ENCODE peak calls at places on chromosomes 2 and 18, in seven cellular contexts. B is heart right ventricle, R is MM.1S, Y is GM23248, F is lung, I is tibial artery, G is fibroblast of lung. A is an unnamed sample.
A peak's percentile ranks its signal among the peaks of the same experiment; 100 is the strongest.

GRCh38 chr2:111642576-111643327 is 241.2 kb downstream of the ANAPC1 start:
- DNase-seq in F (no peak), Y (no peak), R (no peak), I (no peak), B (no peak), G (no peak), A (no peak)

GRCh38 chr2:70132244-70133126 is 45.2 kb downstream of the PCBP1 start:
- DNase-seq in R (peak; percentile 67), F (no peak), I (peak; percentile 68), Y (peak; percentile 82), G (peak; percentile 54), B (peak; percentile 61), A (peak; percentile 80)

GRCh38 chr18:35143615-35144596 is 96.9 kb upstream of the ZNF397 start:
- DNase-seq in R (no peak), I (peak; percentile 40), Y (peak; percentile 77), G (peak; percentile 43), F (peak; percentile 54), B (peak; percentile 62), A (peak; percentile 70)

GRCh38 chr2:178473931-178474330 is 4.5 kb downstream of the FKBP7 start:
- DNase-seq in F (no peak), G (peak; percentile 42), B (no peak), Y (peak; percentile 48), I (no peak), R (no peak), A (no peak)

GRCh38 chr2:112758701-112759100 is 5.7 kb downstream of the CKAP2L start:
- DNase-seq in I (no peak), F (no peak), Y (peak; percentile 9), G (peak; percentile 39), B (no peak), R (no peak), A (no peak)

GRCh38 chr2:137951606-137952005 is 12.7 kb upstream of the HNMT start:
- DNase-seq in B (no peak), R (no peak), G (peak; percentile 96), I (no peak), F (no peak), Y (peak; percentile 73), A (no peak)

GRCh38 chr2:121471571-121472464 is 58.9 kb upstream of the RNU4ATAC start:
- DNase-seq in B (no peak), G (peak; percentile 90), R (no peak), I (no peak), F (no peak), Y (peak; percentile 58), A (peak; percentile 39)

GRCh38 chr2:22981785-22982184 is 403.2 kb upstream of the KLHL29 start:
- DNase-seq in R (no peak), I (no peak), Y (no peak), G (no peak), F (no peak), B (no peak), A (no peak)

GRCh38 chr2:85854166-85854509 is 34.7 kb downstream of the ST3GAL5 start:
- DNase-seq in G (no peak), Y (no peak), R (no peak), B (no peak), I (no peak), F (no peak), A (no peak)

GRCh38 chr2:204110250-204111183 is 174.0 kb downstream of the ICOS start:
- DNase-seq in Y (peak; percentile 57), G (peak; percentile 6), B (no peak), F (no peak), I (no peak), R (peak; percentile 93), A (no peak)

GRCh38 chr18:59877366-59877765 is 22.4 kb upstream of the PMAIP1 start:
- DNase-seq in R (no peak), G (no peak), B (no peak), I (no peak), Y (no peak), F (no peak), A (no peak)

GRCh38 chr2:97908208-97908676 is 87.5 kb downstream of the TMEM131 start:
- DNase-seq in I (no peak), Y (no peak), G (no peak), B (no peak), R (no peak), F (no peak), A (no peak)

GRCh38 chr2:172817411-172817810 is 81.8 kb downstream of the RAPGEF4 start:
- DNase-seq in I (no peak), B (no peak), F (no peak), R (no peak), Y (peak; percentile 22), G (peak; percentile 36), A (no peak)

GRCh38 chr2:155250800-155251199 is 552.3 kb downstream of the KCNJ3 start:
- DNase-seq in F (no peak), Y (peak; percentile 1), G (no peak), I (no peak), B (no peak), R (peak; percentile 37), A (no peak)

GRCh38 chr2:140011287-140011686 is 1231.1 kb upstream of the NXPH2 start:
- DNase-seq in Y (no peak), F (no peak), B (no peak), R (no peak), G (no peak), I (no peak), A (no peak)

GRCh38 chr18:13452448-13452811 is 233.9 kb downstream of the LDLRAD4 start:
- DNase-seq in F (no peak), I (peak; percentile 74), G (peak; percentile 86), B (peak; percentile 38), R (no peak), Y (peak; percentile 88), A (no peak)

GRCh38 chr2:164439885-164440284 is 181.4 kb downstream of the GRB14 start:
- DNase-seq in I (no peak), Y (no peak), B (no peak), G (no peak), R (no peak), F (no peak), A (no peak)

GRCh38 chr2:113877651-113878594 is 12.0 kb upstream of the ACTR3 start:
- DNase-seq in G (peak; percentile 71), I (no peak), B (no peak), Y (peak; percentile 79), F (no peak), R (no peak), A (no peak)

GRCh38 chr2:152508446-152508845 is 173.5 kb downstream of the FMNL2 start:
- DNase-seq in F (no peak), Y (no peak), B (no peak), I (no peak), G (peak; percentile 88), R (no peak), A (no peak)

GRCh38 chr2:222656544-222657446 is 903 bp upstream of the FARSB start:
- DNase-seq in B (no peak), R (no peak), Y (peak; percentile 39), F (no peak), I (no peak), G (peak; percentile 8), A (peak; percentile 11)

GRCh38 chr18:32770651-32771168 is 2.1 kb downstream of the KLHL14 start:
- DNase-seq in B (no peak), I (no peak), R (no peak), Y (no peak), G (no peak), F (no peak), A (no peak)
- H3K4me3 ChIP-seq in B (peak overlapping the region; percentile 48), I (peak overlapping the region; percentile 52), R (peak overlapping the region; percentile 65), Y (no peak overlapping the region), G (no peak overlapping the region), F (no peak overlapping the region), A (no peak overlapping the region)

DNA sequence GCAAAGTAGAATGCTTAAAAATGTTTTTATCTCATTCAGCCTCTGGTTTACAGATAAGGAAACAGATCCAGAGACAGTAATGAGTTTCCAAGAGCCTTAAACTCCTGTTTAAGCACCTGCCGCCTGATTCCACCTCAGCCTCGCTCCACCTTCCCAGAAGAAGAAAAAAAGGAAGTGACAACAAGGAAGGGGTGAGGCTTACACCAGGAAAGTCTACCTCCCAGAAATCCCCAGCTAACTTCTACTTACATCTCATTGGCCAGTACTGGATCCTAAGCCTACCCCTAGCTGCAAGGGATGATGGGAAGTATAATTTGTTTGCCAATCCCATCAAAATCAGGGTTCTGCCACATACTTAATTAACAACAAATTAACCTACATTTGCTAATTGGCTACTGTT is 15.3 kb upstream of the ARID5A start:
- DNase-seq in I (no peak), B (no peak), Y (no peak), G (no peak), F (no peak), R (no peak), A (no peak)
- H3K9me3 ChIP-seq in I (no peaks in the 10 kb centered on the region), B (peaks cover 9% of the 10 kb centered on the region), Y (no peaks in the 10 kb centered on the region), G (no peaks in the 10 kb centered on the region), F (no peaks in the 10 kb centered on the region), R (no peaks in the 10 kb centered on the region), A (peaks cover under 1% of the 10 kb centered on the region)

GRCh38 chr2:235550946-235551345 is 57.1 kb downstream of the AGAP1 start:
- DNase-seq in I (no peak), F (no peak), G (no peak), R (no peak), Y (no peak), B (no peak), A (no peak)
- H3K4me1 ChIP-seq in I (no peaks in the 10 kb centered on the region), F (no peaks in the 10 kb centered on the region), G (no peaks in the 10 kb centered on the region), R (peaks cover 41% of the 10 kb centered on the region), Y (no peaks in the 10 kb centered on the region), B (peaks cover 24% of the 10 kb centered on the region), A (no peaks in the 10 kb centered on the region)

DNA sequence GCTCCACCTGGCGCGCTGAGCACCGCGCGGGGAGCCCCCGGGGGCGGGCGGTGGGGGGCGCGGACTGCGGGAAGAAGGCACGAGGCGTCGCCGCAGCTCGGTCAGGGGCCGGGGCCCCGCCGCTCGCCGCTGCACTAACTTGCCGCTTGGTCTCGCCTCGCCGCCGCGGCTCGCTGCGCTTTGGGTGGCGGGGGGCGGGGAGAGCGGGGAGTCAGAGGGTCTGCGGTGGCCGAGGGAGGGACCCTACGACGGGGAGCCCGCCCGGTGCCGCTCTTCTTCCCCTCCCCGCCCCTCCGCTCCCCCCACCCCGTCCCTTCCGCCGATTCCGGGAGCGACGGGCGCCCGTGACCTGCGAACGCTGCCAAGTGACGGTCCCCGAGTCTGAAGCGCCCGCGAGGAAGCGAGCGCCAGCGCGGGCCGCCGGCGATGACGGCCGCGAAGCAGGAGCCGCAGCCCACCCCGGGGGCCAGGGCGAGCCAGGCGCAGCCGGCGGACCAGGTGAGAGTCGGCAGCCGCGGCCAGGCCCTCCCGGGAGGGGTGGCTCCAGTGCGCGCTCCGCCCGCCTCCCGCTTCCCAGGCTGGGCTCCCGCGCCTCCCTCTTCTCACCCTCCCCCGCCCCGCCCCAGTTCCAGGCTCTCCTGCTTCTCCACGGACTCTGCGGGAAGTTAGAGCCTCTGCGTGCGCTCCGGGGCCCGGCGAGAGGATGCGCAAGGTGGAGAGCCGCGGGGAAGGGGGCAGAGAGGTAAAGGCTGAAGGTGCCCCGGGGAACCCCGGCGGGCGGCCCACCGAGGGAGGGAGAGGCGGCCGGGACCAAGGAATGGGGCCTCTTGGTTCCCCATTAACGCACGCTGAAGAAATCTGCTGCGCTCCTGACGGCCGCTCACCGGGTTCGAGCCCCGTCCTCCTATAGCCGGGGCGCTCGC is 719.4 kb downstream of the DPP10 start:
- DNase-seq in F (no peak), B (no peak), I (no peak), Y (no peak), G (no peak), R (no peak), A (peak; percentile 85)
- H3K4me3 ChIP-seq in F (no peak overlapping the region), B (peak overlapping the region; percentile 35), I (peak overlapping the region; percentile 8), Y (no peak overlapping the region), G (no peak overlapping the region), R (no peak overlapping the region), A (peak overlapping the region; percentile 73)

GRCh38 chr18:14944838-14945237 is 196.9 kb downstream of the ANKRD30B start:
- DNase-seq in I (no peak), Y (no peak), F (no peak), B (no peak), R (no peak), G (no peak), A (no peak)
- H3K9me3 ChIP-seq in I (no peaks in the 10 kb centered on the region), Y (no peaks in the 10 kb centered on the region), F (no peaks in the 10 kb centered on the region), B (no peaks in the 10 kb centered on the region), R (no peaks in the 10 kb centered on the region), G (no peaks in the 10 kb centered on the region), A (no peaks in the 10 kb centered on the region)

GRCh38 chr2:47073641-47074040 is 81.5 kb downstream of the STPG4 start:
- DNase-seq in I (no peak), R (no peak), G (no peak), B (no peak), Y (no peak), F (no peak), A (no peak)
- H3K4me1 ChIP-seq in I (peaks cover 18% of the 10 kb centered on the region), R (peaks cover 41% of the 10 kb centered on the region), G (peaks cover 60% of the 10 kb centered on the region), B (peaks cover 96% of the 10 kb centered on the region), Y (peaks cover 68% of the 10 kb centered on the region), F (peaks cover 18% of the 10 kb centered on the region), A (peaks cover 33% of the 10 kb centered on the region)